ENCODE peak calls at places on chromosomes 5 and 9, in eight cellular contexts. One of them, this sample, is unnamed.
A peak's percentile ranks its signal among the peaks of the same experiment; 100 is the strongest.

GRCh38 chr9:98962861-98963260 is 19.2 kb downstream of the COL15A1 start:
- DNase-seq in ovary: peak; percentile 28
- DNase-seq in CD8-positive, alpha-beta memory T cell: no peak
- DNase-seq in HepG2: no peak
- DNase-seq in GM23338: peak; percentile 73
- DNase-seq in mammary epithelial cell: no peak
- DNase-seq in left ventricle myocardium inferior: no peak
- DNase-seq in mesendoderm: peak; percentile 79
- DNase-seq in this sample: no peak

GRCh38 chr9:3830296-3830695 is 304.5 kb upstream of the RFX3 start:
- DNase-seq in ovary: no peak
- DNase-seq in CD8-positive, alpha-beta memory T cell: no peak
- DNase-seq in HepG2: no peak
- DNase-seq in GM23338: no peak
- DNase-seq in mammary epithelial cell: no peak
- DNase-seq in left ventricle myocardium inferior: no peak
- DNase-seq in mesendoderm: no peak
- DNase-seq in this sample: no peak

GRCh38 chr5:126846344-126846743 is 69.4 kb downstream of the LMNB1 start:
- DNase-seq in ovary: no peak
- DNase-seq in CD8-positive, alpha-beta memory T cell: no peak
- DNase-seq in HepG2: no peak
- DNase-seq in GM23338: peak; percentile 56
- DNase-seq in mammary epithelial cell: no peak
- DNase-seq in left ventricle myocardium inferior: no peak
- DNase-seq in mesendoderm: no peak
- DNase-seq in this sample: no peak

GRCh38 chr9:70056545-70056944 is 12.9 kb downstream of the MAMDC2 start:
- DNase-seq in ovary: no peak
- DNase-seq in CD8-positive, alpha-beta memory T cell: no peak
- DNase-seq in HepG2: no peak
- DNase-seq in GM23338: no peak
- DNase-seq in mammary epithelial cell: no peak
- DNase-seq in left ventricle myocardium inferior: no peak
- DNase-seq in mesendoderm: no peak
- DNase-seq in this sample: no peak

GRCh38 chr9:137691648-137692357 is 73.0 kb downstream of the EHMT1 start:
- DNase-seq in ovary: no peak
- DNase-seq in CD8-positive, alpha-beta memory T cell: no peak
- DNase-seq in HepG2: no peak
- DNase-seq in GM23338: no peak
- DNase-seq in mammary epithelial cell: no peak
- DNase-seq in left ventricle myocardium inferior: peak; percentile 54
- DNase-seq in mesendoderm: no peak
- DNase-seq in this sample: peak; percentile 85

GRCh38 chr5:5050797-5051196 is 89.3 kb upstream of the ADAMTS16 start:
- DNase-seq in ovary: no peak
- DNase-seq in CD8-positive, alpha-beta memory T cell: no peak
- DNase-seq in HepG2: no peak
- DNase-seq in GM23338: no peak
- DNase-seq in mammary epithelial cell: no peak
- DNase-seq in left ventricle myocardium inferior: no peak
- DNase-seq in mesendoderm: no peak
- DNase-seq in this sample: no peak

GRCh38 chr9:69955536-69956355 is 87.9 kb upstream of the MAMDC2 start:
- DNase-seq in ovary: no peak
- DNase-seq in CD8-positive, alpha-beta memory T cell: no peak
- DNase-seq in HepG2: no peak
- DNase-seq in GM23338: no peak
- DNase-seq in mammary epithelial cell: no peak
- DNase-seq in left ventricle myocardium inferior: no peak
- DNase-seq in mesendoderm: no peak
- DNase-seq in this sample: no peak

GRCh38 chr5:141850183-141850768 is 27.9 kb downstream of the PCDH1 start:
- DNase-seq in ovary: peak; percentile 61
- DNase-seq in CD8-positive, alpha-beta memory T cell: peak; percentile 15
- DNase-seq in HepG2: no peak
- DNase-seq in GM23338: no peak
- DNase-seq in mammary epithelial cell: no peak
- DNase-seq in left ventricle myocardium inferior: peak; percentile 48
- DNase-seq in mesendoderm: peak; percentile 81
- DNase-seq in this sample: no peak

GRCh38 chr5:101677961-101678360 is 618.1 kb downstream of the SLCO4C1 start:
- DNase-seq in ovary: no peak
- DNase-seq in CD8-positive, alpha-beta memory T cell: no peak
- DNase-seq in HepG2: no peak
- DNase-seq in GM23338: peak; percentile 25
- DNase-seq in mammary epithelial cell: no peak
- DNase-seq in left ventricle myocardium inferior: no peak
- DNase-seq in mesendoderm: peak; percentile 86
- DNase-seq in this sample: no peak

GRCh38 chr5:76715734-76716455 is at the start of gene F2R:
- DNase-seq in ovary: peak; percentile 54
- DNase-seq in CD8-positive, alpha-beta memory T cell: peak; percentile 52
- DNase-seq in HepG2: peak; percentile 24
- DNase-seq in GM23338: peak; percentile 85
- DNase-seq in mammary epithelial cell: peak; percentile 44
- DNase-seq in left ventricle myocardium inferior: peak; percentile 73
- DNase-seq in mesendoderm: peak; percentile 85
- DNase-seq in this sample: peak; percentile 74

GRCh38 chr5:119285070-119285916 is 70.5 kb upstream of the TNFAIP8 start:
- DNase-seq in ovary: no peak
- DNase-seq in CD8-positive, alpha-beta memory T cell: no peak
- DNase-seq in HepG2: no peak
- DNase-seq in GM23338: no peak
- DNase-seq in mammary epithelial cell: no peak
- DNase-seq in left ventricle myocardium inferior: peak; percentile 23
- DNase-seq in mesendoderm: no peak
- DNase-seq in this sample: no peak

GRCh38 chr9:130491830-130492465 is 47.2 kb downstream of the ASS1 start:
- DNase-seq in ovary: no peak
- DNase-seq in CD8-positive, alpha-beta memory T cell: no peak
- DNase-seq in HepG2: no peak
- DNase-seq in GM23338: no peak
- DNase-seq in mammary epithelial cell: no peak
- DNase-seq in left ventricle myocardium inferior: no peak
- DNase-seq in mesendoderm: no peak
- DNase-seq in this sample: no peak

GRCh38 chr9:90641868-90642558 is 611 bp downstream of the DIRAS2 start:
- DNase-seq in ovary: no peak
- DNase-seq in CD8-positive, alpha-beta memory T cell: no peak
- DNase-seq in HepG2: no peak
- DNase-seq in GM23338: peak; percentile 24
- DNase-seq in mammary epithelial cell: no peak
- DNase-seq in left ventricle myocardium inferior: no peak
- DNase-seq in mesendoderm: peak; percentile 13
- DNase-seq in this sample: no peak

GRCh38 chr5:92505145-92505544 is 1075.9 kb downstream of the NR2F1-AS1 start:
- DNase-seq in ovary: no peak
- DNase-seq in CD8-positive, alpha-beta memory T cell: no peak
- DNase-seq in HepG2: no peak
- DNase-seq in GM23338: no peak
- DNase-seq in mammary epithelial cell: peak; percentile 28
- DNase-seq in left ventricle myocardium inferior: no peak
- DNase-seq in mesendoderm: no peak
- DNase-seq in this sample: no peak

GRCh38 chr5:36158144-36158543 is 6.2 kb downstream of the SKP2 start:
- DNase-seq in ovary: no peak
- DNase-seq in CD8-positive, alpha-beta memory T cell: no peak
- DNase-seq in HepG2: no peak
- DNase-seq in GM23338: no peak
- DNase-seq in mammary epithelial cell: no peak
- DNase-seq in left ventricle myocardium inferior: no peak
- DNase-seq in mesendoderm: no peak
- DNase-seq in this sample: no peak

GRCh38 chr9:13993482-13994267 is 320.3 kb downstream of the NFIB start:
- DNase-seq in ovary: no peak
- DNase-seq in CD8-positive, alpha-beta memory T cell: no peak
- DNase-seq in HepG2: no peak
- DNase-seq in GM23338: no peak
- DNase-seq in mammary epithelial cell: no peak
- DNase-seq in left ventricle myocardium inferior: no peak
- DNase-seq in mesendoderm: no peak
- DNase-seq in this sample: no peak

GRCh38 chr9:127437497-127438264 is 13.5 kb downstream of the ZNF79 start:
- DNase-seq in ovary: no peak
- DNase-seq in CD8-positive, alpha-beta memory T cell: peak; percentile 44
- DNase-seq in HepG2: no peak
- DNase-seq in GM23338: peak; percentile 40
- DNase-seq in mammary epithelial cell: no peak
- DNase-seq in left ventricle myocardium inferior: no peak
- DNase-seq in mesendoderm: peak; percentile 31
- DNase-seq in this sample: no peak

GRCh38 chr5:1294839-1295649 is at the start of gene TERT:
- DNase-seq in ovary: peak; percentile 20
- DNase-seq in CD8-positive, alpha-beta memory T cell: peak; percentile 30
- DNase-seq in HepG2: no peak
- DNase-seq in GM23338: peak; percentile 83
- DNase-seq in mammary epithelial cell: no peak
- DNase-seq in left ventricle myocardium inferior: no peak
- DNase-seq in mesendoderm: peak; percentile 65
- DNase-seq in this sample: peak; percentile 67

DNA sequence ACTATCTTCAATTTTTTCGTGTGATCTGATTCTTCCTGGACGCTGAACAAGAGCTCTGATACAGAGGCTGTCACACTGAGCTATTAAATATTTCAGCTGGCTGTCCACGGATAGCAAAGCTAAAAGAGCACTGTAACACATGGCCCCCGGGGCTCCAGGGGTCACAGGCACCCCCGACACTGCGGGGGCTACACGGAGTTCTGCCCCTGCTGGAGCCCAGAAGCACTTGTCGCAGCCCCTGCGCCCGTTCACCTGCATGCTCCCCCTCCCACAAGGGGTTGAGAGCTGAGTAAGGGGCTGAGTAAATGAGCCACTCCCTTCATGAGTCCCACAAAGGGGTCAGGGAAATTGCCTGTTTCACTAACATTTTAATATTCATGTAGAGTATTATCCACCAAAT is 316.3 kb downstream of the TMEM167A start:
- DNase-seq in ovary: no peak
- DNase-seq in CD8-positive, alpha-beta memory T cell: no peak
- DNase-seq in HepG2: no peak
- DNase-seq in GM23338: no peak
- DNase-seq in mammary epithelial cell: no peak
- DNase-seq in left ventricle myocardium inferior: no peak
- DNase-seq in mesendoderm: no peak
- DNase-seq in this sample: no peak
- H3K27ac ChIP-seq in ovary: no peak overlapping the region
- H3K27ac ChIP-seq in CD8-positive, alpha-beta memory T cell: no peak overlapping the region
- H3K27ac ChIP-seq in HepG2: no peak overlapping the region
- H3K27ac ChIP-seq in GM23338: no peak overlapping the region
- H3K27ac ChIP-seq in mammary epithelial cell: no peak overlapping the region
- H3K27ac ChIP-seq in left ventricle myocardium inferior: no peak overlapping the region
- H3K27ac ChIP-seq in mesendoderm: no peak overlapping the region
- H3K27ac ChIP-seq in this sample: no peak overlapping the region

GRCh38 chr9:20623748-20624124 is 1.4 kb upstream of the MLLT3 start:
- DNase-seq in ovary: no peak
- DNase-seq in CD8-positive, alpha-beta memory T cell: no peak
- DNase-seq in HepG2: no peak
- DNase-seq in GM23338: no peak
- DNase-seq in mammary epithelial cell: no peak
- DNase-seq in left ventricle myocardium inferior: no peak
- DNase-seq in mesendoderm: peak; percentile 11
- DNase-seq in this sample: no peak
- H3K4me3 ChIP-seq in ovary: peak overlapping the region; percentile 69
- H3K4me3 ChIP-seq in CD8-positive, alpha-beta memory T cell: peak overlapping the region; percentile 72
- H3K4me3 ChIP-seq in HepG2: peak overlapping the region; percentile 81
- H3K4me3 ChIP-seq in GM23338: peak overlapping the region; percentile 86
- H3K4me3 ChIP-seq in mammary epithelial cell: peak overlapping the region; percentile 81
- H3K4me3 ChIP-seq in left ventricle myocardium inferior: peak overlapping the region; percentile 95
- H3K4me3 ChIP-seq in mesendoderm: peak overlapping the region; percentile 18
- H3K4me3 ChIP-seq in this sample: peak overlapping the region; percentile 86

GRCh38 chr9:108911820-108912219 is 22.1 kb downstream of the ELP1 start:
- DNase-seq in ovary: no peak
- DNase-seq in CD8-positive, alpha-beta memory T cell: no peak
- DNase-seq in HepG2: peak; percentile 15
- DNase-seq in GM23338: no peak
- DNase-seq in mammary epithelial cell: no peak
- DNase-seq in left ventricle myocardium inferior: no peak
- DNase-seq in mesendoderm: no peak
- DNase-seq in this sample: no peak
- H3K36me3 ChIP-seq in ovary: no peaks in the 10 kb centered on the region
- H3K36me3 ChIP-seq in CD8-positive, alpha-beta memory T cell: peaks cover 31% of the 10 kb centered on the region
- H3K36me3 ChIP-seq in HepG2: peaks cover 82% of the 10 kb centered on the region
- H3K36me3 ChIP-seq in GM23338: peaks cover 29% of the 10 kb centered on the region
- H3K36me3 ChIP-seq in mammary epithelial cell: peaks cover 19% of the 10 kb centered on the region
- H3K36me3 ChIP-seq in left ventricle myocardium inferior: peaks cover 92% of the 10 kb centered on the region
- H3K36me3 ChIP-seq in mesendoderm: peaks cover 3% of the 10 kb centered on the region
- H3K36me3 ChIP-seq in this sample: peaks cover 89% of the 10 kb centered on the region

DNA sequence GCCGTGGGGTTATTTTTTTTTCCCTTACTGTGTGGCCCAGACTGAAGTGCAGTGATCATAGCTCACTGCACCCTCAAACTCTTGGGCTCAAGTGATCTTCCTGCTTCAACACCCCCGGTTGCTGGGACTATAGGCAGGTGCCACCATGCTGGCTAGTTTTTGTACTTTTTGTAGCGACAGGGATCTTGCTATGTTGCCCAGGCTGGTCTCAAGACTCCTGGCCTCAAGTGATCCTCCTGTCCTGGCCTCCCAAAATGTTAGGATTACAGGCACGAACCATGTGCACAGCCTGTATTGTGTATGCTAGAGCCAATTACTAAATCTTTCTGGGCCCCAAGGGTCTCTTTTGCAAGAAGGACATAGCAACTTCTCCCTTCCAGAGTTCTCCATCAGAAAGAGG is 23.1 kb downstream of the GALNT10 start:
- DNase-seq in ovary: no peak
- DNase-seq in CD8-positive, alpha-beta memory T cell: no peak
- DNase-seq in HepG2: no peak
- DNase-seq in GM23338: no peak
- DNase-seq in mammary epithelial cell: no peak
- DNase-seq in left ventricle myocardium inferior: no peak
- DNase-seq in mesendoderm: no peak
- DNase-seq in this sample: no peak
- H3K27ac ChIP-seq in ovary: peak overlapping the region; percentile 22
- H3K27ac ChIP-seq in CD8-positive, alpha-beta memory T cell: no peak overlapping the region
- H3K27ac ChIP-seq in HepG2: no peak overlapping the region
- H3K27ac ChIP-seq in GM23338: no peak overlapping the region
- H3K27ac ChIP-seq in mammary epithelial cell: peak overlapping the region; percentile 49
- H3K27ac ChIP-seq in left ventricle myocardium inferior: no peak overlapping the region
- H3K27ac ChIP-seq in mesendoderm: no peak overlapping the region
- H3K27ac ChIP-seq in this sample: no peak overlapping the region